ENCODE peak calls at places on chromosome 6, in seven cellular contexts. One of them, this sample, is unnamed.

GRCh38 chr6:41182069-41183034 is 18.6 kb downstream of the TREML2 start:
- DNase-seq in stimulated activated CD4-positive, alpha-beta T cell treated with anti-CD3 and anti-CD28 coated beads, Interleukin-2, amount 100 ng/mL, for 24 hours: peak; percentile 42
- DNase-seq in upper lobe of right lung: no peak
- DNase-seq in activated T-cell treated with anti-CD3 and anti-CD28 coated beads for 4 hours: peak; percentile 27
- DNase-seq in astrocyte of the cerebellum: peak; percentile 6
- DNase-seq in NCI-H774: peak; percentile 1
- DNase-seq in AG09309: peak; percentile 14
- DNase-seq in this sample: no peak

GRCh38 chr6:117309613-117310012 is 44.3 kb downstream of the VGLL2 start:
- DNase-seq in AG09309: no peak
- DNase-seq in activated T-cell treated with anti-CD3 and anti-CD28 coated beads for 4 hours: no peak
- DNase-seq in NCI-H774: no peak
- DNase-seq in stimulated activated CD4-positive, alpha-beta T cell treated with anti-CD3 and anti-CD28 coated beads, Interleukin-2, amount 100 ng/mL, for 24 hours: no peak
- DNase-seq in upper lobe of right lung: no peak
- DNase-seq in astrocyte of the cerebellum: no peak
- DNase-seq in this sample: no peak

GRCh38 chr6:16805190-16805860 is 44.1 kb upstream of the ATXN1 start:
- DNase-seq in astrocyte of the cerebellum: no peak
- DNase-seq in upper lobe of right lung: no peak
- DNase-seq in activated T-cell treated with anti-CD3 and anti-CD28 coated beads for 4 hours: no peak
- DNase-seq in stimulated activated CD4-positive, alpha-beta T cell treated with anti-CD3 and anti-CD28 coated beads, Interleukin-2, amount 100 ng/mL, for 24 hours: no peak
- DNase-seq in NCI-H774: no peak
- DNase-seq in AG09309: no peak
- DNase-seq in this sample: no peak

GRCh38 chr6:33749401-33749800 is 2.7 kb upstream of the IP6K3 start:
- DNase-seq in stimulated activated CD4-positive, alpha-beta T cell treated with anti-CD3 and anti-CD28 coated beads, Interleukin-2, amount 100 ng/mL, for 24 hours: no peak
- DNase-seq in activated T-cell treated with anti-CD3 and anti-CD28 coated beads for 4 hours: no peak
- DNase-seq in AG09309: no peak
- DNase-seq in NCI-H774: no peak
- DNase-seq in upper lobe of right lung: no peak
- DNase-seq in astrocyte of the cerebellum: no peak
- DNase-seq in this sample: no peak

GRCh38 chr6:13140972-13141371 is 187.4 kb downstream of the TBC1D7 start:
- DNase-seq in NCI-H774: no peak
- DNase-seq in activated T-cell treated with anti-CD3 and anti-CD28 coated beads for 4 hours: no peak
- DNase-seq in AG09309: no peak
- DNase-seq in upper lobe of right lung: no peak
- DNase-seq in stimulated activated CD4-positive, alpha-beta T cell treated with anti-CD3 and anti-CD28 coated beads, Interleukin-2, amount 100 ng/mL, for 24 hours: no peak
- DNase-seq in astrocyte of the cerebellum: no peak
- DNase-seq in this sample: no peak

GRCh38 chr6:103080497-103080896 is 1687.0 kb downstream of the GRIK2 start:
- DNase-seq in stimulated activated CD4-positive, alpha-beta T cell treated with anti-CD3 and anti-CD28 coated beads, Interleukin-2, amount 100 ng/mL, for 24 hours: no peak
- DNase-seq in activated T-cell treated with anti-CD3 and anti-CD28 coated beads for 4 hours: no peak
- DNase-seq in astrocyte of the cerebellum: no peak
- DNase-seq in NCI-H774: no peak
- DNase-seq in upper lobe of right lung: no peak
- DNase-seq in AG09309: no peak
- DNase-seq in this sample: no peak

GRCh38 chr6:7051780-7052440 is 55.9 kb upstream of the RREB1 start:
- DNase-seq in NCI-H774: peak; percentile 55
- DNase-seq in activated T-cell treated with anti-CD3 and anti-CD28 coated beads for 4 hours: peak; percentile 37
- DNase-seq in stimulated activated CD4-positive, alpha-beta T cell treated with anti-CD3 and anti-CD28 coated beads, Interleukin-2, amount 100 ng/mL, for 24 hours: peak; percentile 49
- DNase-seq in AG09309: no peak
- DNase-seq in upper lobe of right lung: peak; percentile 86
- DNase-seq in astrocyte of the cerebellum: no peak
- DNase-seq in this sample: no peak

GRCh38 chr6:13466304-13467215 is 20.8 kb downstream of the GFOD1 start:
- DNase-seq in AG09309: no peak
- DNase-seq in astrocyte of the cerebellum: no peak
- DNase-seq in NCI-H774: no peak
- DNase-seq in stimulated activated CD4-positive, alpha-beta T cell treated with anti-CD3 and anti-CD28 coated beads, Interleukin-2, amount 100 ng/mL, for 24 hours: peak; percentile 42
- DNase-seq in upper lobe of right lung: no peak
- DNase-seq in activated T-cell treated with anti-CD3 and anti-CD28 coated beads for 4 hours: peak; percentile 19
- DNase-seq in this sample: no peak

GRCh38 chr6:163941471-163941980 is 527.0 kb downstream of the QKI start:
- DNase-seq in stimulated activated CD4-positive, alpha-beta T cell treated with anti-CD3 and anti-CD28 coated beads, Interleukin-2, amount 100 ng/mL, for 24 hours: no peak
- DNase-seq in astrocyte of the cerebellum: no peak
- DNase-seq in NCI-H774: no peak
- DNase-seq in AG09309: no peak
- DNase-seq in activated T-cell treated with anti-CD3 and anti-CD28 coated beads for 4 hours: no peak
- DNase-seq in upper lobe of right lung: no peak
- DNase-seq in this sample: no peak

GRCh38 chr6:153160221-153160620 is 29.1 kb upstream of the RGS17 start:
- DNase-seq in upper lobe of right lung: no peak
- DNase-seq in activated T-cell treated with anti-CD3 and anti-CD28 coated beads for 4 hours: no peak
- DNase-seq in stimulated activated CD4-positive, alpha-beta T cell treated with anti-CD3 and anti-CD28 coated beads, Interleukin-2, amount 100 ng/mL, for 24 hours: no peak
- DNase-seq in AG09309: no peak
- DNase-seq in astrocyte of the cerebellum: no peak
- DNase-seq in NCI-H774: no peak
- DNase-seq in this sample: no peak

GRCh38 chr6:3766219-3766618 is 14.7 kb upstream of the PXDC1 start:
- DNase-seq in NCI-H774: no peak
- DNase-seq in upper lobe of right lung: no peak
- DNase-seq in astrocyte of the cerebellum: no peak
- DNase-seq in stimulated activated CD4-positive, alpha-beta T cell treated with anti-CD3 and anti-CD28 coated beads, Interleukin-2, amount 100 ng/mL, for 24 hours: no peak
- DNase-seq in activated T-cell treated with anti-CD3 and anti-CD28 coated beads for 4 hours: no peak
- DNase-seq in AG09309: no peak
- DNase-seq in this sample: peak; percentile 26

GRCh38 chr6:38194282-38194572 is 374.7 kb downstream of the ZFAND3 start:
- DNase-seq in AG09309: no peak
- DNase-seq in upper lobe of right lung: no peak
- DNase-seq in stimulated activated CD4-positive, alpha-beta T cell treated with anti-CD3 and anti-CD28 coated beads, Interleukin-2, amount 100 ng/mL, for 24 hours: no peak
- DNase-seq in NCI-H774: no peak
- DNase-seq in astrocyte of the cerebellum: no peak
- DNase-seq in activated T-cell treated with anti-CD3 and anti-CD28 coated beads for 4 hours: no peak
- DNase-seq in this sample: no peak

GRCh38 chr6:110884321-110884720 is 9.7 kb downstream of the AMD1 start:
- DNase-seq in stimulated activated CD4-positive, alpha-beta T cell treated with anti-CD3 and anti-CD28 coated beads, Interleukin-2, amount 100 ng/mL, for 24 hours: no peak
- DNase-seq in activated T-cell treated with anti-CD3 and anti-CD28 coated beads for 4 hours: no peak
- DNase-seq in AG09309: no peak
- DNase-seq in upper lobe of right lung: no peak
- DNase-seq in astrocyte of the cerebellum: no peak
- DNase-seq in NCI-H774: no peak
- DNase-seq in this sample: no peak

GRCh38 chr6:107061125-107062020 is 33.4 kb downstream of the MTRES1 start:
- DNase-seq in AG09309: peak; percentile 10
- DNase-seq in NCI-H774: no peak
- DNase-seq in upper lobe of right lung: no peak
- DNase-seq in stimulated activated CD4-positive, alpha-beta T cell treated with anti-CD3 and anti-CD28 coated beads, Interleukin-2, amount 100 ng/mL, for 24 hours: no peak
- DNase-seq in activated T-cell treated with anti-CD3 and anti-CD28 coated beads for 4 hours: no peak
- DNase-seq in astrocyte of the cerebellum: no peak
- DNase-seq in this sample: no peak

GRCh38 chr6:14123331-14124105 is 5.9 kb downstream of the CD83 start:
- DNase-seq in astrocyte of the cerebellum: no peak
- DNase-seq in upper lobe of right lung: no peak
- DNase-seq in stimulated activated CD4-positive, alpha-beta T cell treated with anti-CD3 and anti-CD28 coated beads, Interleukin-2, amount 100 ng/mL, for 24 hours: no peak
- DNase-seq in AG09309: no peak
- DNase-seq in NCI-H774: no peak
- DNase-seq in activated T-cell treated with anti-CD3 and anti-CD28 coated beads for 4 hours: no peak
- DNase-seq in this sample: no peak

GRCh38 chr6:104281370-104281769 is 578.3 kb downstream of the HACE1 start:
- DNase-seq in AG09309: no peak
- DNase-seq in activated T-cell treated with anti-CD3 and anti-CD28 coated beads for 4 hours: no peak
- DNase-seq in NCI-H774: no peak
- DNase-seq in stimulated activated CD4-positive, alpha-beta T cell treated with anti-CD3 and anti-CD28 coated beads, Interleukin-2, amount 100 ng/mL, for 24 hours: no peak
- DNase-seq in upper lobe of right lung: no peak
- DNase-seq in astrocyte of the cerebellum: no peak
- DNase-seq in this sample: no peak

GRCh38 chr6:63888416-63888815 is 252.8 kb downstream of the PHF3 start:
- DNase-seq in NCI-H774: no peak
- DNase-seq in stimulated activated CD4-positive, alpha-beta T cell treated with anti-CD3 and anti-CD28 coated beads, Interleukin-2, amount 100 ng/mL, for 24 hours: no peak
- DNase-seq in astrocyte of the cerebellum: no peak
- DNase-seq in AG09309: no peak
- DNase-seq in upper lobe of right lung: no peak
- DNase-seq in activated T-cell treated with anti-CD3 and anti-CD28 coated beads for 4 hours: no peak
- DNase-seq in this sample: no peak

GRCh38 chr6:148509152-148509571 is 166.5 kb downstream of the SASH1 start:
- DNase-seq in astrocyte of the cerebellum: no peak
- DNase-seq in AG09309: no peak
- DNase-seq in NCI-H774: no peak
- DNase-seq in stimulated activated CD4-positive, alpha-beta T cell treated with anti-CD3 and anti-CD28 coated beads, Interleukin-2, amount 100 ng/mL, for 24 hours: no peak
- DNase-seq in upper lobe of right lung: no peak
- DNase-seq in activated T-cell treated with anti-CD3 and anti-CD28 coated beads for 4 hours: no peak
- DNase-seq in this sample: no peak

GRCh38 chr6:32371204-32371603 is 499 bp downstream of the TSBP1 start:
- DNase-seq in astrocyte of the cerebellum: no peak
- DNase-seq in upper lobe of right lung: no peak
- DNase-seq in NCI-H774: no peak
- DNase-seq in AG09309: no peak
- DNase-seq in stimulated activated CD4-positive, alpha-beta T cell treated with anti-CD3 and anti-CD28 coated beads, Interleukin-2, amount 100 ng/mL, for 24 hours: no peak
- DNase-seq in activated T-cell treated with anti-CD3 and anti-CD28 coated beads for 4 hours: no peak
- DNase-seq in this sample: no peak

GRCh38 chr6:89035252-89036106 is 45.1 kb upstream of the PNRC1 start:
- DNase-seq in NCI-H774: no peak
- DNase-seq in stimulated activated CD4-positive, alpha-beta T cell treated with anti-CD3 and anti-CD28 coated beads, Interleukin-2, amount 100 ng/mL, for 24 hours: no peak
- DNase-seq in upper lobe of right lung: peak; percentile 78
- DNase-seq in activated T-cell treated with anti-CD3 and anti-CD28 coated beads for 4 hours: no peak
- DNase-seq in AG09309: peak; percentile 96
- DNase-seq in astrocyte of the cerebellum: peak; percentile 72
- DNase-seq in this sample: peak; percentile 88

GRCh38 chr6:125375841-125376240 is 74.1 kb upstream of the HDDC2 start:
- DNase-seq in AG09309: peak; percentile 28
- DNase-seq in upper lobe of right lung: no peak
- DNase-seq in astrocyte of the cerebellum: no peak
- DNase-seq in activated T-cell treated with anti-CD3 and anti-CD28 coated beads for 4 hours: no peak
- DNase-seq in NCI-H774: no peak
- DNase-seq in stimulated activated CD4-positive, alpha-beta T cell treated with anti-CD3 and anti-CD28 coated beads, Interleukin-2, amount 100 ng/mL, for 24 hours: no peak
- DNase-seq in this sample: no peak

GRCh38 chr6:4327841-4328240 is 192.5 kb upstream of the ECI2 start:
- DNase-seq in NCI-H774: no peak
- DNase-seq in stimulated activated CD4-positive, alpha-beta T cell treated with anti-CD3 and anti-CD28 coated beads, Interleukin-2, amount 100 ng/mL, for 24 hours: no peak
- DNase-seq in astrocyte of the cerebellum: no peak
- DNase-seq in activated T-cell treated with anti-CD3 and anti-CD28 coated beads for 4 hours: no peak
- DNase-seq in AG09309: no peak
- DNase-seq in upper lobe of right lung: no peak
- DNase-seq in this sample: no peak

This sample was measured in BJ.